ENCODE peak calls at places on chromosomes 12 and 14, in four cellular contexts. B, T, D and V are unnamed samples. For H3K9me1, the result is how much of the 10 kb centered on the place peaks cover.

GRCh38 chr12:9108504-9109212 is 7.1 kb downstream of the A2M start:
- DNase-seq in T (no peak), B (no peak), D (no peak), V (no peak)

GRCh38 chr12:99271071-99271470 is 376.5 kb upstream of the GARIN6 start:
- DNase-seq in D (no peak), T (no peak), B (no peak), V (no peak)

GRCh38 chr14:25009891-25010290 is 40.1 kb downstream of the STXBP6 start:
- DNase-seq in T (peak), D (no peak), B (no peak), V (peak)

GRCh38 chr14:40909906-40910305 is 696.8 kb upstream of the LRFN5 start:
- DNase-seq in T (no peak), D (no peak), B (no peak), V (no peak)

GRCh38 chr12:117968084-117968789 is 553 bp downstream of the KSR2 start:
- DNase-seq in T (no peak), B (no peak), D (no peak), V (no peak)

GRCh38 chr14:99512110-99512449 is 30.9 kb downstream of the CCNK start:
- DNase-seq in B (no peak), T (no peak), D (no peak), V (no peak)

GRCh38 chr12:117037296-117038022 is 61.8 kb downstream of the TESC start:
- DNase-seq in B (no peak), D (no peak), T (no peak), V (peak)

GRCh38 chr12:6767592-6768384 is 1.6 kb downstream of the PTMS start:
- DNase-seq in B (peak), T (no peak), D (peak), V (peak)

DNA sequence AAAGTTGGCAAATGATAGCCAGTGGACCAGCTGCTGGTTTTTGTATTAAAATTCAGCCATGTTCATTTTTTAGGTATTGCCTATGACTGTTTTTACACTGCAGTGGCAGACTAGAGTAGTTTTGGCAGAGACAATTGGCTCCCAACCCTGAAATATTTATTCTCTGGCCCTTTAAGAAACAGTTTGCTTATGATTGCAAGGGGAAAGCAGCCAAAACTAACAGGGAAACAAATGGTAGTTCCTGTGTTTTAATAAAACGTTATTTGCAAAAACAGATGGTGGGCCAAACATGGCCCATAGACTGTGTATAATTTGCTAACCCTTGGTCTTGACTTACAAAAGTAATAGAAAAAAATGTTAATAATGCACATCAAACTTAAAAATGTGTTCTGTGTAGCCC is 110.3 kb downstream of the ALX1 start:
- DNase-seq in T (no peak), D (no peak), B (peak), V (no peak)
- H3K9me1 ChIP-seq in T (under half), D (under half), B (under half), V (under half)

GRCh38 chr14:68295316-68295816 is 475.8 kb downstream of the RAD51B start:
- DNase-seq in D (peak), B (no peak), T (no peak), V (no peak)
- H3K9me1 ChIP-seq in D (under half), B (under half), T (under half), V (under half)

GRCh38 chr14:35989736-35990135 is 163.6 kb downstream of the BRMS1L start:
- DNase-seq in B (no peak), D (no peak), T (no peak), V (no peak)

GRCh38 chr14:35988972-35989690 is 163.0 kb downstream of the BRMS1L start:
- DNase-seq in D (no peak), B (no peak), T (no peak), V (no peak)

GRCh38 chr14:35993512-35993960 is 167.4 kb downstream of the BRMS1L start:
- DNase-seq in B (no peak), D (no peak), T (no peak), V (no peak)

GRCh38 chr14:35991356-35991755 is 165.2 kb downstream of the BRMS1L start:
- DNase-seq in B (no peak), D (no peak), T (no peak), V (no peak)

GRCh38 chr14:35992816-35993511 is 166.8 kb downstream of the BRMS1L start:
- DNase-seq in T (no peak), D (no peak), B (no peak), V (no peak)
- H3K9me1 ChIP-seq in T (under half), D (under half), B (under half), V (under half)

GRCh38 chr12:109875572-109876131 is 4.7 kb downstream of the GLTP start:
- DNase-seq in B (no peak), T (no peak), D (no peak), V (no peak)
- H3K9me1 ChIP-seq in B (under half), T (under half), D (under half), V (under half)

DNA sequence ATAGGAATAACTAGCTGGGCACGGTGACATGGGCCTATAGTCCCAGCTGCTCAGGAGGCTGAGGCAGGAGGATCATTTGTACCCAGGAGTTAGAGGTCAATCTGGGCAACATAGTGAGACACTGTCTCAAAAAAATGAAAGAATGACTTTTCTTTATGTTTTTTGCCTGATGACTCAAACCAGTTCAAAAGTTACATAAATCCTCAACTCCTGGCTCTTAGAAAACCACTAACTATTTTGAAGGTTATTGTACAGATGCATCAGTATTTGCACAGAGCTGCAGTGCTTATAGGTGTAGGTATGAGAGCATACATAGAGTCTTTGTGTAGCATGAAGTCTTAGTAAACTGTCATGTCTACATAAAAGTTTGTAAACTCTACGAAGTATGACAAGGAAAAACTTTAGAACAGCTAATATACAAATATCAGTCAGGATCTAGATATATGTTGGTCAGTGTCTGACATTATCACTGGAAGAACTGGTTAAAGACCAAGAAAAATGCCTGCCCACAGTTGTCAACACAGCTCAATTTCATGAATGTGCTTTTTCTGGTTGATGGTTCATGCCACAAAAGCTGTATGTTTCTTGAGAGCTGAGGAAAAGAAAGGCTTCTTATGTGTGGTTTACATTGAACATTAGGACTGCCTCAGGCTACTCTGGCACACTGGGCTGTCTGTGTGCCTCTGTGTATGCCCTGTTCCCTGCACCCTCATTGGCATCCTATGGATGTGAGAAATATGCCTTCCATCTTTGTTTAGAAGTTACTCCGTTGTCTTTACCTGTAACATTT is 219.0 kb upstream of the RGS6 start:
- DNase-seq in D (no peak), T (no peak), B (no peak), V (peak)
- H3K9me1 ChIP-seq in D (under half), T (under half), B (under half), V (under half)

GRCh38 chr12:123152823-123153222 is 1.9 kb upstream of the PITPNM2 start:
- DNase-seq in B (no peak), T (no peak), D (no peak), V (no peak)
- H3K9me1 ChIP-seq in B (under half), T (under half), D (under half), V (under half)

DNA sequence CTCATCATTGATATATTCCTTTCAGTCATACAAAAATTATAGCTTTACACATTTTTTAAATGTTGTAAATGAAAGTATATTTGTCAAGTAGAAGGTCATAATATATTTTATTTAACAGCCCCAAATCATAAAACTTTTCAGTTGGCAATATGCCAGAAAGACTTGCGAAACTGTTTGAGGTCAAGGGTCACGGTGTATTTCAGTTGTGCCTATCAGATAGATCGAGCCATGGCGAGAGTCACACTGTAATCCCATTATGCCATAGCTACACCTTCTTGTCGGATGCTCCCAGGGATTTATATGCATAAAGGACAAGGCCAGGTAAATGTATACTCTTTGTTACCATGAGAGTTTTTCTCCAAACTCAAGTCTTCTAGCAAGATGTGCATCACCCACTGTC is 26.7 kb upstream of the G2E3 start:
- DNase-seq in T (no peak), B (no peak), D (peak), V (no peak)
- H3K9me1 ChIP-seq in T (under half), B (under half), D (under half), V (under half)

DNA sequence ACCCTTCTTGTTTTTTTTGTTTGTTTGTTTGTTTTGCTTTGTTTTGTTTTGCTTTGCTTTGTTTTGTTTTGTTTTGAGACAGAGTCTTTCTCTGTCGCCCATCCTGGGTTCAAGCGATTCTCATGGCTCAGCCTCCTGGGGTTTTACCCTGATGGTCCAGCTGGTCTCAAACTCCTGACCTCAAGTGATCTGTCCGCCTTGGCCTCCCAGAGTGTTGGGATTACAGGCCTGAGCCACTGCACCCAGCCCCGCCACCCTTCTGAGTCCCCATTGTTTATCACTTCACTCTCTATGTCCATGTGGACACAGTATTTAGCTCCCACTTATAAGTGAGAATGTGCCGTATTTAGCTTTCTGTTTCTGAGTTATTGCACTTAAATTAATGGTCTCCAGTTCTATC is 36.9 kb upstream of the BICD1 start:
- DNase-seq in D (no peak), B (no peak), T (no peak), V (no peak)
- H3K9me1 ChIP-seq in D (under half), B (under half), T (under half), V (under half)

DNA sequence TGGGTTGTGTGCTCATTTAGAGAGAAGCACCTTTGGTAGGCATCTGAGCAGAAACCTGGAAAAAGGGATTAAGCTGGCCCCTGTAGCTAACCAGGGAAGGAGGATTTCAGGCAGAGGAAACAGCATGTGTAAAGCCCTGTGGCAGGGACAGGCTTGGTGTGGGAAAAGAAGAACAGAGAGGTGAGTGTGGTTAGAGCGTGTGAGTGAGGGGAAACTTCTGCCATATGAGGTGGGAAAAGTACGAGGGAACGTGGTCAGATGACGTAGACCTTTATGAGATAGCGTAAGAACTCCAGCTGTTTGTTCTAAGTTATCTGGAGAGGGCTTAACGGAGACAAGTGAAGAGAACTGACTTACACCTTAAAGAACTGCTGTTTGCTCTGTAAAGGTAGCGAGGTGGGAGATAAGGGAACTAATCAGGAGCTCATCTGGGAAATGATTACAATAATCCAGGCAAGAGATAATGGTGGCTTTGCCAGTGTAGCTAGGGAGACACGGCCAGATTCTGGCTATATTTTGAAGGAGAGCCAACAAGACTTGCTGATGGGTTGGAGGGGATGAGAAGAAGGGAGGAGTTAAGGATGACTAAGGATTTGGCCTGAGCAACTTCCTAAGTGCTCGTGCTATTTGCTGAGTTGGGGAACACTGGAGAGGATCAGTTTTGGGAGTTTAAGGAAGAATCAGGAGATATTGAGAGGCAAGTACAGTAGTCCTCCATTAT is 234.0 kb downstream of the ETNK1 start:
- DNase-seq in T (no peak), B (no peak), D (no peak), V (peak)
- H3K9me1 ChIP-seq in T (under half), B (under half), D (under half), V (under half)

GRCh38 chr12:48451372-48451771 is 21.0 kb upstream of the ANP32D start:
- DNase-seq in T (no peak), B (no peak), D (no peak), V (no peak)

GRCh38 chr12:48454675-48455074 is 17.7 kb upstream of the ANP32D start:
- DNase-seq in B (peak), T (no peak), D (no peak), V (peak)

GRCh38 chr12:48459259-48459658 is 13.1 kb upstream of the ANP32D start:
- DNase-seq in D (no peak), B (no peak), T (no peak), V (no peak)

DNA sequence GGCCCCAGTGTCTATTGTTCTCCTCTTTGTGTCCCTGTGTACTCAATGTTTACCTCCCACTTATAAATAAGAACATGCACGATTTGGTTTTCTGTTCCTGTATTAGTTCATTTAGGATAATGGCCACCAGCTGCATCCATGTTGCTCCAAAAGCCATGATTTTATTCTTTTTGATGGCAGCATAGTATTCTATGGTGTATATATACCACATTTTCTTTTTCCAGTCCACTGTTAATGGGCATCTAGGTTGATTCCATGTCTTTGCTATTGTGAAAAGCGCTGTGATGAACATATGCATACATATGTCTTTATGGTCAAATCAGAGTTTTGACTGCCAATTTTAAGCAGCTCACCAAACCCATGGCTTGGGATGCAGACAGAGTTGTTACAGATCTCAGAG is 17.2 kb upstream of the ANP32D start:
- DNase-seq in B (no peak), D (no peak), T (no peak), V (no peak)
- H3K9me1 ChIP-seq in B (under half), D (under half), T (under half), V (under half)